ENCODE peak calls at places on chromosomes 12 and 14, in seven cellular contexts. F, V, T, L, P, J and M are unnamed samples.
A peak's percentile ranks its signal among the peaks of the same experiment; 100 is the strongest.

GRCh38 chr12:121295746-121296617 is 527 bp downstream of the CAMKK2 start:
- DNase-seq in F (no peak), V (no peak), T (peak; percentile 39), L (no peak), P (peak; percentile 43), J (peak; percentile 47), M (no peak)

GRCh38 chr12:2138871-2139308 is 86.1 kb downstream of the CACNA1C start:
- DNase-seq in F (peak; percentile 27), V (no peak), T (no peak), L (no peak), P (no peak), J (no peak), M (no peak)

GRCh38 chr12:118467576-118467975 is 91.2 kb downstream of the SUDS3 start:
- DNase-seq in F (peak; percentile 76), V (no peak), T (no peak), L (no peak), P (no peak), J (no peak), M (no peak)

GRCh38 chr14:93712079-93712837 is 76.0 kb downstream of the PRIMA1 start:
- DNase-seq in F (no peak), V (no peak), T (no peak), L (no peak), P (no peak), J (no peak), M (no peak)

GRCh38 chr14:96502621-96503251 is 554 bp downstream of the PAPOLA start:
- DNase-seq in F (peak; percentile 29), V (no peak), T (peak; percentile 41), L (peak; percentile 15), P (peak; percentile 57), J (peak; percentile 44), M (peak; percentile 31)

GRCh38 chr14:77641534-77642341 is 25.3 kb upstream of the SPTLC2 start:
- DNase-seq in F (peak; percentile 40), V (no peak), T (peak; percentile 27), L (peak; percentile 18), P (no peak), J (peak; percentile 78), M (peak; percentile 81)

GRCh38 chr12:94149781-94150482 is 1.6 kb downstream of the PLXNC1 start:
- DNase-seq in F (no peak), V (no peak), T (peak; percentile 21), L (no peak), P (peak; percentile 66), J (peak; percentile 72), M (peak; percentile 49)

GRCh38 chr14:89011727-89012271 is 187.3 kb downstream of the TTC8 start:
- DNase-seq in F (no peak), V (no peak), T (peak; percentile 38), L (no peak), P (no peak), J (no peak), M (no peak)

GRCh38 chr14:83208346-83208745 is 1674.7 kb upstream of the SEL1L start:
- DNase-seq in F (no peak), V (no peak), T (peak; percentile 4), L (no peak), P (no peak), J (no peak), M (no peak)

GRCh38 chr12:115013668-115014072 is 329.7 kb upstream of the TBX3 start:
- DNase-seq in F (no peak), V (no peak), T (no peak), L (no peak), P (no peak), J (no peak), M (no peak)

GRCh38 chr14:37515761-37516160 is 79.3 kb downstream of the FOXA1 start:
- DNase-seq in F (no peak), V (no peak), T (no peak), L (no peak), P (no peak), J (no peak), M (no peak)

GRCh38 chr14:95774265-95775160 is 60.6 kb upstream of the TCL1A start:
- DNase-seq in F (peak; percentile 54), V (no peak), T (peak; percentile 57), L (no peak), P (peak; percentile 72), J (peak; percentile 45), M (peak; percentile 70)

GRCh38 chr14:89575386-89576061 is 158.5 kb upstream of the FOXN3 start:
- DNase-seq in F (no peak), V (no peak), T (no peak), L (no peak), P (no peak), J (no peak), M (no peak)

GRCh38 chr12:65886996-65887395 is 62.7 kb downstream of the HMGA2 start:
- DNase-seq in F (no peak), V (no peak), T (no peak), L (peak; percentile 51), P (no peak), J (no peak), M (no peak)

GRCh38 chr14:47186491-47186890 is 488.9 kb downstream of the MDGA2 start:
- DNase-seq in F (no peak), V (no peak), T (no peak), L (peak; percentile 69), P (no peak), J (no peak), M (no peak)

GRCh38 chr14:65226824-65227604 is 124.7 kb upstream of the MAX start:
- DNase-seq in F (no peak), V (no peak), T (peak; percentile 80), L (no peak), P (no peak), J (no peak), M (no peak)

GRCh38 chr14:56412453-56413434 is 166.9 kb upstream of the TMEM260 start:
- DNase-seq in F (no peak), V (no peak), T (no peak), L (peak; percentile 4), P (no peak), J (no peak), M (no peak)
- TF ChIP-seq CTCF in F (no peak), V (no peak), T (no peak), L (no peak), P (no peak), J (no peak), M (no peak)

DNA sequence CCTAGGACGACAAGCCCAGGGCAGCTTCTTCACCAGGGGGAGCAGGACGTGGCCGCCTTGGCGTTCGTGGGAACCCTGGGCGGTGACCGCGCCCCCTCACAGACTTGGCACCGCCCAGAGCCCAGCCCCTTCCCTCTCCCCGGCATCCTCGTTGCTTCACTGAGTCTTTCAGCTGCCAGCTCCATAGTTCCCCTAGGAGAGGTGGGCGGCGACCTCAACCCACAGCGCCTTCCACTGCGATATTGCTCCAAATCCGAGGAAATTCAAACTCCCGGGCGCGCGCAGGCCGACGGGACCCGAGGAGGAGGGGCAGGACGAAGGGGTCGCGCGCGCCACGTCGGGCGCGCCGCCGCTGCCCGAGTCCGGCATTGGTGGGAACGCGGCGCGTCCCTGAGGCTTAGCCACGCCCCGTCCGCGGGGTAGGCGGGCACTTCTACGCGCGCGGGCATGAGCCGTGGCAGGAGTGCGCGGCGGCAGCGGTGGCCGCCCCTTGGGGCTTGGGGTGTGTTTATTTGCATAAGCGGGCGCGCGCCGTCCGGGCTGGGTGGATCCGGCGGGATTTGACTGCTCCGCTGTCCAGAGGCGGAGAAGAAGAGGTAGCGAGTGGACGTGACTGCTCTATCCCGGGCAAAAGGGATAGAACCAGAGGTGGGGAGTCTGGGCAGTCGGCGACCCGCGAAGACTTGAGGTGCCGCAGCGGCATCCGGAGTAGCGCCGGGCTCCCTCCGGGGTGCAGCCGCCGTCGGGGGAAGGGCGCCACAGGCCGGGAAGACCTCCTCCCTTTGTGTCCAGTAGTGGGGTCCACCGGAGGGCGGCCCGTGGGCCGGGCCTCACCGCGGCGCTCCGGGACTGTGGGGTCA is at the start of the genes APAF1 and IKBIP:
- DNase-seq in F (peak; percentile 96), V (peak; percentile 49), T (peak; percentile 98), L (peak; percentile 89), P (peak; percentile 99), J (peak; percentile 95), M (peak; percentile 98)
- TF ChIP-seq CTCF in F (peak; percentile 20), V (peak; percentile 21), T (no peak), L (no peak), P (no peak), J (no peak), M (no peak)

GRCh38 chr12:40735551-40736230 is 43.5 kb downstream of the CNTN1 start:
- DNase-seq in F (no peak), V (no peak), T (no peak), L (no peak), P (no peak), J (no peak), M (no peak)
- TF ChIP-seq CTCF in F (no peak), V (no peak), T (no peak), L (no peak), P (no peak), J (no peak), M (no peak)

GRCh38 chr12:124009781-124010180 is 36.8 kb downstream of the ZNF664 start:
- DNase-seq in F (no peak), V (no peak), T (no peak), L (no peak), P (no peak), J (no peak), M (no peak)
- TF ChIP-seq CTCF in F (no peak), V (no peak), T (no peak), L (no peak), P (no peak), J (no peak), M (no peak)

GRCh38 chr14:73455294-73455693 is 3.1 kb downstream of the NUMB start:
- DNase-seq in F (no peak), V (no peak), T (no peak), L (no peak), P (no peak), J (no peak), M (no peak)

GRCh38 chr14:73457935-73458218 is 469 bp downstream of the NUMB start:
- DNase-seq in F (no peak), V (no peak), T (no peak), L (no peak), P (no peak), J (peak; percentile 56), M (no peak)

GRCh38 chr14:73460691-73461127 is 2.4 kb upstream of the NUMB start:
- DNase-seq in F (peak; percentile 61), V (no peak), T (no peak), L (peak; percentile 80), P (no peak), J (no peak), M (no peak)

GRCh38 chr14:73457050-73457934 is 1.1 kb downstream of the NUMB start:
- DNase-seq in F (no peak), V (no peak), T (peak; percentile 47), L (no peak), P (no peak), J (peak; percentile 33), M (peak; percentile 17)

GRCh38 chr14:73458219-73458976 is at the start of gene NUMB:
- DNase-seq in F (peak; percentile 100), V (peak; percentile 100), T (peak; percentile 100), L (peak; percentile 100), P (peak; percentile 92), J (peak; percentile 99), M (peak; percentile 99)
- TF ChIP-seq CTCF in F (no peak), V (no peak), T (no peak), L (no peak), P (no peak), J (no peak), M (no peak)

GRCh38 chr14:68760771-68761170 is 32.1 kb downstream of the ZFP36L1 start:
- DNase-seq in F (no peak), V (no peak), T (no peak), L (no peak), P (no peak), J (no peak), M (no peak)
- TF ChIP-seq CTCF in F (no peak), V (no peak), T (no peak), L (no peak), P (no peak), J (no peak), M (no peak)